ENCODE peak calls at places on chromosomes 12 and 14, in six cellular contexts. Z is tibial artery; J is neuronal stem cell; W is ovary; S is SJSA1; C is naive thymus-derived CD4-positive, alpha-beta T cell. N is an unnamed sample.

GRCh38 chr12:66589095-66589494 is 89.8 kb downstream of the GRIP1 start:
- DNase-seq in C (no peak), S (no peak), W (no peak), J (no peak), Z (no peak), N (no peak)

GRCh38 chr14:36553650-36554260 is 28.7 kb downstream of the NKX2-8 start:
- DNase-seq in J (peak; percentile 24), S (peak; percentile 23), Z (no peak), C (no peak), W (no peak), N (no peak)

GRCh38 chr12:41527529-41528116 is 339.5 kb downstream of the PDZRN4 start:
- DNase-seq in C (no peak), Z (no peak), S (no peak), W (no peak), J (no peak), N (no peak)

GRCh38 chr12:12979151-12979550 is 20.9 kb downstream of the HEBP1 start:
- DNase-seq in C (no peak), W (no peak), S (peak; percentile 79), Z (no peak), J (no peak), N (no peak)

GRCh38 chr14:93797071-93797470 is 8.8 kb upstream of the PRIMA1 start:
- DNase-seq in Z (no peak), W (no peak), S (no peak), J (no peak), C (no peak), N (no peak)

GRCh38 chr14:80521456-80521855 is 310.2 kb upstream of the DIO2 start:
- DNase-seq in J (no peak), S (no peak), Z (no peak), C (no peak), W (no peak), N (no peak)

GRCh38 chr12:70853326-70853725 is 67.2 kb downstream of the PTPRR start:
- DNase-seq in J (no peak), Z (peak; percentile 57), C (no peak), W (no peak), S (no peak), N (no peak)

GRCh38 chr12:47079894-47080724 is at the start of gene AMIGO2:
- DNase-seq in S (peak; percentile 79), W (peak; percentile 77), C (peak; percentile 28), Z (peak; percentile 47), J (peak; percentile 46), N (peak; percentile 41)

GRCh38 chr12:70005864-70006618 is 181.0 kb downstream of the MYRFL start:
- DNase-seq in W (no peak), Z (no peak), S (no peak), J (no peak), C (no peak), N (no peak)

GRCh38 chr14:69685716-69686115 is 74.3 kb downstream of the SUSD6 start:
- DNase-seq in W (peak; percentile 87), C (no peak), Z (peak; percentile 65), J (no peak), S (no peak), N (no peak)

GRCh38 chr12:46562625-46563228 is 190.2 kb upstream of the SLC38A2 start:
- DNase-seq in S (peak; percentile 82), Z (no peak), J (no peak), C (no peak), W (no peak), N (no peak)

GRCh38 chr14:34257505-34257904 is 204.5 kb downstream of the SPTSSA start:
- DNase-seq in J (no peak), C (no peak), S (no peak), W (no peak), Z (no peak), N (no peak)

GRCh38 chr12:55019784-55020183 is at the start of gene NEUROD4:
- DNase-seq in J (peak; percentile 91), W (peak; percentile 53), Z (no peak), C (peak; percentile 20), S (peak; percentile 24), N (peak; percentile 5)

GRCh38 chr12:24797901-24798300 is 151.0 kb downstream of the BCAT1 start:
- DNase-seq in C (no peak), S (no peak), Z (no peak), J (no peak), W (no peak), N (no peak)

GRCh38 chr12:31245822-31246469 is 80.0 kb downstream of the SINHCAF start:
- DNase-seq in Z (no peak), C (no peak), S (no peak), W (no peak), J (no peak), N (no peak)

DNA sequence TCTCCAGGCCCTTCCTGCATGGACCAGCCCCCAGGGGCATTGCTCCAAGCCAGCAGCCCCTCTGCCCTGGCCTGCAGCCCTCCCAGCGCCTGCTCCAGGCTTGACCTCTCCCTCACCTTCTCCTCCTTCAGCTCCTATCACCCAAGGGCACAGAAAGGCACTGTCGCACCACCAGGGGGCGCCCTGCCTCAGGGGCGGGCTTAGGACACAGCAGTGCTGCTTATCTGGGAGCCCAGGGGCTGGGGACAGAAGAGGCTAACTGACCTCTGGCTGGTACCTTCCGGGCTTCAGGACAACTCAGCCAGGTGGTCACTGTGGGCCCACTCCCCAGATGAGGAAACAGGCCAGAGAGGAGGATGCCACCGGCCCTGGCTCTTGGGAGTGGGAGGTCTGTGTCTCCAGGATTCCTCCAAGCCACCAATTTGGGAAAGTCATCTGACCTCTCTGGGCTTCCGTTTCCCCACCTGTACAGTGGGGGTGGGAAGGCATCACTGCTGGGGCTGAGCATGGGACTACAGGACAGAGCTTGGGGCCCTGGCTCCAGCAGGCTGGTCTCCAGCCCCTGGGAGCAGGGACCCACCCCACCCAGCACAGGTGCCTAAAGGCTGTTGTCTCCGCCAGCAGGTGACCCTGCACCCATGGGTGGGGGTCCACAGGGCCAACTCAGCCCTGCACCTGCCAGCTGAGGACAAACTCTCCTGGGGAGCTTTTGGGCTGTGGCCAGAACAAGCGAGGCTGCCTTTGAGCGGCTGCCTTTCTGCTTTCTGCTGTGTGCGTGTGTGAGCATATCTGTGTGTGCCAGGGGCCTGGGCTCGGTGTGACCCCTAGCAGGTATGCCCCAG is 25.5 kb upstream of the GPR132 start:
- DNase-seq in Z (peak; percentile 81), W (peak; percentile 83), S (peak; percentile 83), J (peak; percentile 81), C (peak; percentile 79), N (peak; percentile 87)
- H3K27me3 ChIP-seq in Z (no peaks in the 10 kb centered on the region), W (no peaks in the 10 kb centered on the region), S (no peaks in the 10 kb centered on the region), J (no peaks in the 10 kb centered on the region), C (no peaks in the 10 kb centered on the region), N (no peaks in the 10 kb centered on the region)

GRCh38 chr12:62659457-62660295 is 193.1 kb downstream of the MON2 start:
- DNase-seq in W (no peak), C (no peak), J (peak; percentile 48), Z (no peak), S (peak; percentile 53), N (no peak)
- H3K27ac ChIP-seq in W (no peak overlapping the region), C (no peak overlapping the region), J (peak overlapping the region; percentile 74), Z (no peak overlapping the region), S (peak overlapping the region; percentile 17), N (no peak overlapping the region)

GRCh38 chr14:105857223-105857815 is 330.9 kb downstream of the TMEM121 start:
- DNase-seq in S (no peak), Z (no peak), J (no peak), W (peak; percentile 13), C (no peak), N (no peak)
- H3K9me3 ChIP-seq in S (peaks cover 8% of the 10 kb centered on the region), Z (no peaks in the 10 kb centered on the region), J (no peaks in the 10 kb centered on the region), W (peaks cover 7% of the 10 kb centered on the region), C (no peaks in the 10 kb centered on the region), N (no peaks in the 10 kb centered on the region)

GRCh38 chr12:1750300-1750699 is 59.4 kb downstream of the ADIPOR2 start:
- DNase-seq in S (no peak), W (no peak), J (no peak), C (no peak), Z (no peak), N (no peak)
- H3K27me3 ChIP-seq in S (no peaks in the 10 kb centered on the region), W (no peaks in the 10 kb centered on the region), J (no peaks in the 10 kb centered on the region), C (no peaks in the 10 kb centered on the region), Z (no peaks in the 10 kb centered on the region), N (no peaks in the 10 kb centered on the region)

GRCh38 chr14:104974146-104974541 is 4.0 kb downstream of the AHNAK2 start:
- DNase-seq in Z (no peak), J (no peak), C (no peak), S (no peak), W (no peak), N (no peak)

GRCh38 chr14:104972301-104973211 is 5.6 kb downstream of the AHNAK2 start:
- DNase-seq in Z (peak; percentile 89), J (no peak), S (no peak), W (peak; percentile 73), C (no peak), N (no peak)

GRCh38 chr14:104974665-104975390 is 3.3 kb downstream of the AHNAK2 start:
- DNase-seq in W (peak; percentile 38), C (no peak), J (no peak), S (no peak), Z (no peak), N (no peak)

GRCh38 chr14:104971447-104972240 is 6.5 kb downstream of the AHNAK2 start:
- DNase-seq in W (peak; percentile 41), S (no peak), C (no peak), J (no peak), Z (no peak), N (no peak)

DNA sequence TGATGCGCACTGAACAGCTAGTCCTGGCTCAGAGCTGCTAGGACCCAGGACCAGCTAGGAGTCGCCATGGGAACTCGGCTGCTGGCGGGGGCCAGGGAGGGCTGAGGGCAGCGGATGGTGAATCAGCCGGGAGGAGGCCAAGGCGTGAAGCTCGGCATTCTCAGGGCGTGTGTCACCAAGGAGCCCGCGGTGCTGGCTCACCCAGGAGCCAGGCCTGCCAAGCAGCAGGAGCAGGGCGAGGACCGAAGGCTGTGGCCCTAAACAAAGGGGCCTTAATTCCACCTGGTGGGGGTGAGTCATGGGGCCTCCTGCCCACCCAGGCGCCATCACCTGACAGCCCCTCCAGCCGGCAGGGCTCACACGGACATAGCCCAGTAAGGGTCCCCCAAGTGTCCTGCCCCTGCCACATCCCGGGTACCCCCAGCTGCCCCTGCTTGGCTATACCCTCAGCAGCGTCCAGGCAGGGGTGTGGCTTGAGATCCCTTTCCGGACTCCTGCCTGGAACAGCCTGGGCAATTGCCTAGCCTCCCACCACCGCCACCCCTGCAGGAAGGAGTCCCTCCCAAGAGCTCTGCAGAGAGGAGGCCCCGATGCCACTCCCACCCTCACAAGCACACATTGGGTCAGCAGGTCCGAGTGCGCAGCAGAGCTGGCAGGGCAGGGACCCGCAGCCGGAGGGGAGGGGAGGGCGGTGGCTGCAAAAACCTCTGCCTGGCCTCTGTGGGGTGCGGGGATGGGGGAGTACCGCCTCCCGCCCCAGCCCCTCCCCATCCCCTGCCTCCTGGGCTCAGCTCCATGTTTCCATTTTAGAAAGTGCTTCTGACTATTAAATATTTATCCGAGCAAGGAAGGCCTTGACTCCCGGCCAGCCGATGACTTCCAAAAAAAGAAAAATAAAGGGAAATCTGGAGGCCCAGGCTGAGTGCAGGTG is 4.7 kb downstream of the AHNAK2 start:
- DNase-seq in C (no peak), W (peak; percentile 85), Z (peak; percentile 93), S (peak; percentile 93), J (no peak), N (no peak)
- H3K27ac ChIP-seq in C (no peak overlapping the region), W (no peak overlapping the region), Z (peak overlapping the region; percentile 93), S (peak overlapping the region; percentile 84), J (no peak overlapping the region), N (no peak overlapping the region)

GRCh38 chr14:105861985-105862465 is 335.6 kb downstream of the TMEM121 start:
- DNase-seq in W (no peak), S (no peak), Z (no peak), J (no peak), C (no peak), N (peak; percentile 50)
- H3K9me3 ChIP-seq in W (peaks cover 5% of the 10 kb centered on the region), S (peaks cover 7% of the 10 kb centered on the region), Z (no peaks in the 10 kb centered on the region), J (no peaks in the 10 kb centered on the region), C (no peaks in the 10 kb centered on the region), N (no peaks in the 10 kb centered on the region)

GRCh38 chr12:4297617-4298016 is 23.4 kb upstream of the TIGAR start:
- DNase-seq in Z (no peak), S (no peak), J (no peak), W (no peak), C (no peak), N (no peak)
- H3K27me3 ChIP-seq in Z (no peaks in the 10 kb centered on the region), S (peaks cover 3% of the 10 kb centered on the region), J (no peaks in the 10 kb centered on the region), W (no peaks in the 10 kb centered on the region), C (no peaks in the 10 kb centered on the region), N (no peaks in the 10 kb centered on the region)

N was measured in CD8-positive, alpha-beta memory T cell.